ENCODE peak calls at places on chromosome X, in seven cellular contexts. N, L, F, D, A, G and Q are unnamed samples.

GRCh38 chrX:1292581-1293310 is 24.1 kb downstream of the CSF2RA start:
- DNase-seq in N (no peak), G (no peak), D (no peak), L (no peak), A (no peak), F (no peak), Q (no peak)

GRCh38 chrX:139203681-139204575 is 326.6 kb upstream of the F9 start:
- DNase-seq in A (peak), D (no peak), F (peak), N (peak), L (peak), G (peak), Q (no peak)

GRCh38 chrX:39477438-39478120 is 620.2 kb downstream of the BCOR start:
- DNase-seq in D (peak), F (peak), L (no peak), G (no peak), N (peak), A (peak), Q (peak)

GRCh38 chrX:93874554-93874953 is 200.5 kb downstream of the FAM133A start:
- DNase-seq in D (peak), N (no peak), A (peak), G (peak), L (no peak), F (no peak), Q (no peak)

GRCh38 chrX:69430730-69431129 is 73.4 kb upstream of the NALF2 start:
- DNase-seq in G (no peak), N (no peak), A (no peak), D (no peak), L (no peak), F (no peak), Q (no peak)

GRCh38 chrX:40094041-40094899 is 3.5 kb downstream of the BCOR start:
- DNase-seq in N (peak), A (peak), D (no peak), L (no peak), F (no peak), G (peak), Q (peak)

GRCh38 chrX:122188751-122189150 is 995.3 kb upstream of the GRIA3 start:
- DNase-seq in F (peak), N (no peak), D (peak), G (peak), A (peak), L (no peak), Q (no peak)

GRCh38 chrX:47577424-47577823 is 4.8 kb upstream of the TIMP1 start:
- DNase-seq in D (peak), G (no peak), F (no peak), A (no peak), N (no peak), L (no peak), Q (no peak)

GRCh38 chrX:77723684-77724083 is 62.3 kb downstream of the ATRX start:
- DNase-seq in D (no peak), A (no peak), F (no peak), G (no peak), L (no peak), N (no peak), Q (no peak)

GRCh38 chrX:50747471-50747900 is 66.5 kb downstream of the SHROOM4 start:
- DNase-seq in G (peak), F (peak), L (peak), N (no peak), D (no peak), A (peak), Q (no peak)

GRCh38 chrX:100975212-100975611 is 5.7 kb downstream of the ARL13A start:
- DNase-seq in G (no peak), A (no peak), F (peak), D (peak), N (no peak), L (no peak), Q (no peak)

GRCh38 chrX:148416931-148417330 is 83.5 kb upstream of the AFF2 start:
- DNase-seq in L (no peak), A (no peak), D (peak), N (no peak), G (peak), F (peak), Q (no peak)

GRCh38 chrX:475926-476723 is 89.4 kb upstream of the PPP2R3B start:
- DNase-seq in D (no peak), N (no peak), L (no peak), G (no peak), A (peak), F (peak), Q (no peak)

GRCh38 chrX:136147320-136147901 is at the start of gene FHL1:
- DNase-seq in A (peak), D (peak), N (peak), G (peak), L (peak), F (no peak), Q (peak)

GRCh38 chrX:100652266-100652665 is 8.3 kb downstream of the SRPX2 start:
- DNase-seq in L (no peak), G (no peak), F (no peak), D (no peak), N (no peak), A (no peak), Q (no peak)

GRCh38 chrX:66731398-66731797 is 92.5 kb upstream of the EDA2R start:
- DNase-seq in G (peak), F (peak), L (peak), N (no peak), A (peak), D (peak), Q (no peak)

GRCh38 chrX:135185795-135186443 is 14.7 kb upstream of the CT55 start:
- DNase-seq in D (peak), N (no peak), F (peak), G (peak), A (peak), L (peak), Q (peak)

GRCh38 chrX:17361620-17362019 is 13.4 kb upstream of the NHS start:
- DNase-seq in A (peak), N (no peak), F (no peak), D (no peak), G (no peak), L (no peak), Q (no peak)

DNA sequence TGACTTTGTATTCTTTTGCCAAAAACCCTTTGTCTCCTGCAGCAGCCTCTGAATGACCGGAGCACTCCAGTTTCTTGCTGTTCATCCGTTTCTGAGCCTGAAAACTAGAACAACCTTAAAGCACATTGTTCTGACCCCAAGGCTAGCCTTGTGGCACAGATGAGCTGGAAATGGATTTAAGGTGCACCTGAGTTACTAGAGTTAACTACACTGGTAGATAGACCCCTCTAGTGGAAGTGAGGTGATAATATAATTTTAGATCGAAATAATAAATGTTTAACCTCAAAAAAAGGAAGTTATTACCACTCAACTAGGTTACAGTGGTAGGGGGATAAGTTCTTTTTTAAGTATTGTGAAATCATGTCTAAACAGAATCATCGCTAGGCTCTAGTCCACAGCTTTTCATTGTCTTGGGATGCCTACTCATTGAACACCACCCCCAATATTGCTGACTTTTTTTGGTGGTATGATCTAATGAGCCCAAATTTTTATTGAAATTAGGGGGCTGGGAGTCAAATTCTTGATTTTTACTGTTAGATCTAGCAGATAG is 2.7 kb downstream of the PLS3 start:
- DNase-seq in L (no peak), A (peak), N (no peak), F (no peak), G (no peak), D (peak), Q (no peak)
- TF ChIP-seq CTCF in L (no peak), A (peak), N (no peak), F (no peak), G (no peak), D (no peak), Q (no peak)

DNA sequence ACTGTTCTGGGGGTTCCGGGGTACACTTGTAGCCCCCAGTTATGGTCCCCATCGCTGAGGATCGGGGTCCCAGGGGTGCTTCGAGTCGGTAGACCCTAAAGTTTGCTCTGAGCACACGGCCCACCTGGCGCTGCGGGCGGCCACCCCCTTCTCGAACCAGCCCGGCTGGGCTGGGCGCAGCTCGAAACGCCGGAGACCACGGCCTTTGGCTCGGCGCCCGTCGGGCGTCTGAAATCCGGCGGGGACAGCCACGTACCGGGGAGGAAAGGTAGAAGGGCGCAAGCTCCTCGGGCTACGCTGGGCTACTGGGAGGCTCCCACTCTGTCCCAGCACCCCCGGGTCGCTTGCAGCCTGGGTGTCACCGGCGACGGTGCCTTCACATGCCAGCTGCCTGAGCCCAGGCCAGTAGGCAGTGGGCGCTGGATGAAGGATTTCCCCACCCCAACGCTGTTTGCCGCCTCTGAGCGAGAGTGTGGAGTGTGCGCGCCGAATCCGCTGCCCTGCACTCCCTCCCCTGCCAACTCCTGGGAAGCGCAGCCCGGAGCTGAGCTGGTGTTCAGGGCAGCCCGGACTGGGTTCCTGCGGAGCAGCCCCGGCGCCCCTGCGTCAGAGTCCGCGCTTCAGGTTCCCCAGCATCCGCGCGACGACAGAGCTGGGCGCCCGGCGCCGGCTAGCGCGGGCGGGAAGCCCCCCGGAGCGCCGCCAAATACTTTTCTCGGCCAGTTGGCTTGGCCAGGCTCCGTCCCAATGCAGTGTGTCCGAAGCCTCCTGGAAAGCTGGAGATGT is 637 bp downstream of the MAMLD1 start:
- DNase-seq in N (peak), D (peak), G (peak), F (peak), L (no peak), A (peak), Q (peak)
- TF ChIP-seq CTCF in N (no peak), D (peak), G (no peak), F (peak), L (no peak), A (no peak), Q (no peak)

GRCh38 chrX:54920610-54921426 is at the start of gene TRO:
- DNase-seq in L (no peak), A (no peak), F (no peak), N (no peak), G (no peak), D (no peak), Q (peak)
- TF ChIP-seq CTCF in L (no peak), A (no peak), F (peak), N (no peak), G (no peak), D (peak), Q (no peak)

GRCh38 chrX:128781506-128781905 is 729.3 kb upstream of the ACTRT1 start:
- DNase-seq in F (no peak), L (no peak), A (peak), D (no peak), N (no peak), G (peak), Q (peak)
- TF ChIP-seq CTCF in F (no peak), L (no peak), A (peak), D (no peak), N (no peak), G (peak), Q (no peak)

GRCh38 chrX:2690856-2691542 is at the start of gene CD99:
- DNase-seq in D (peak), N (peak), F (peak), G (peak), A (peak), L (peak), Q (peak)
- TF ChIP-seq CTCF in D (no peak), N (no peak), F (no peak), G (no peak), A (no peak), L (no peak), Q (no peak)

GRCh38 chrX:24357101-24357500 is 3.3 kb upstream of the SUPT20HL1 start:
- DNase-seq in G (no peak), F (no peak), L (no peak), N (no peak), A (no peak), D (peak), Q (no peak)
- TF ChIP-seq CTCF in G (no peak), F (no peak), L (no peak), N (no peak), A (no peak), D (no peak), Q (no peak)

GRCh38 chrX:107775000-107775733 is 420 bp downstream of the TSC22D3 start:
- DNase-seq in D (no peak), N (no peak), G (no peak), F (no peak), L (no peak), A (no peak), Q (no peak)

GRCh38 chrX:107777536-107777832 is at the start of gene NCBP2L:
- DNase-seq in F (no peak), D (no peak), N (no peak), L (no peak), A (no peak), G (no peak), Q (no peak)

GRCh38 chrX:107773906-107774435 is 1.6 kb downstream of the TSC22D3 start:
- DNase-seq in L (no peak), G (no peak), D (no peak), N (no peak), F (no peak), A (no peak), Q (no peak)

GRCh38 chrX:107775734-107776511 is at the start of gene TSC22D3:
- DNase-seq in A (peak), D (peak), F (peak), G (peak), L (peak), N (peak), Q (peak)

DNA sequence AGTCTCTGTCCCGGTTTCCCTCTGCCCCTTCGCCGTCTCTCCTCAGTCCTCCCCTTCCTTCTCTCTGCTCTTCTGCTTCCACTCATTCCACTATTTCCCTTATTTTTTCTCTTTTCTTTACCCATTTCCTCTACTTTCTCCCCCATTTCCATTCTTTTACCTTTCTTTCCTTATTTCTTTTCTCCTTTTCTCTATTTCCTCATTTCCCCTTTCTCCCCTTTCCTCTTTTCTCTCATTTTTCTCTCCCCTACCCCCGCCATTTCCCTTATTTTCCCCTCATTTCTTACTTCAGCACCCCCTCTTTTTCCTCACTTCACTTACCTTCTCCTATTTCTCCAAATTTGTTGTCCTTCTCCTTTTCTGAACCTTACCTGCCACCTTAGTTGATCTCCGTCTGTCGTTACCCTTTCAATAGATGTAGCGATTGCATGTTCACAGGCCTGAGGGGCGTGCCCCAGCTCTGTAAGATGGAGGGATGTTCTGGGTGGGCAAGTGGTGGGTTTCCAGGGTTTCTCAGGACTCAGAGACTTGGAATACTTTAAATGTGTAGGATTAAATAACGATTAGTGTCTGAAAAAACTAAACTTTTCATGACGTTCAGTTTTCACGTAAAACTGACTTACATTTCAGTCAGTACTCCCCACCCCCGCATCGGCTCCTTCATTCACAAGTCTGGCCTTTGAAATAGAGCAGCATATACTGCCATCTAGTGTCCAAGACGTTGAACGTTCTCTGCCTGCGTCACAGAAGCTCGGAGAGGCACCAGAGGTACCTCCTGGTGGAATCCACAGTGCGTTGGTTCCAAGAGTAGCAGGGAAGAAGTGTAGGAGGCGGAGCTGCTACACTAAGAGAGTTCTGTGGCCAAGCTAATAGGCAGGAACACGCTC is 641 bp upstream of the NCBP2L start:
- DNase-seq in F (peak), A (peak), D (peak), L (peak), G (peak), N (peak), Q (peak)
- TF ChIP-seq CTCF in F (peak), A (peak), D (peak), L (peak), G (peak), N (peak), Q (peak)

GRCh38 chrX:9912341-9912740 is 54.8 kb upstream of the CLDN34 start:
- DNase-seq in D (peak), N (no peak), A (no peak), L (no peak), G (peak), F (no peak), Q (no peak)

GRCh38 chrX:9911479-9911878 is 55.7 kb upstream of the CLDN34 start:
- DNase-seq in G (peak), D (peak), A (peak), N (no peak), F (peak), L (no peak), Q (no peak)

GRCh38 chrX:9909254-9909653 is 57.9 kb upstream of the CLDN34 start:
- DNase-seq in A (no peak), L (no peak), G (no peak), F (no peak), N (no peak), D (no peak), Q (no peak)

GRCh38 chrX:9917861-9918260 is 49.3 kb upstream of the CLDN34 start:
- DNase-seq in N (no peak), A (no peak), L (no peak), F (no peak), D (no peak), G (no peak), Q (no peak)

GRCh38 chrX:9913041-9913440 is 54.1 kb upstream of the CLDN34 start:
- DNase-seq in G (peak), A (peak), F (no peak), L (no peak), N (no peak), D (peak), Q (no peak)
- TF ChIP-seq CTCF in G (no peak), A (no peak), F (no peak), L (no peak), N (no peak), D (no peak), Q (no peak)

GRCh38 chrX:123975180-123975579 is 13.7 kb downstream of the STAG2 start:
- DNase-seq in G (no peak), F (peak), A (peak), L (no peak), N (no peak), D (peak), Q (no peak)

GRCh38 chrX:123971963-123972362 is 10.5 kb downstream of the STAG2 start:
- DNase-seq in D (peak), L (no peak), A (no peak), N (no peak), F (no peak), G (no peak), Q (no peak)

GRCh38 chrX:123976671-123977316 is 15.3 kb downstream of the STAG2 start:
- DNase-seq in D (peak), A (peak), F (peak), N (no peak), L (no peak), G (peak), Q (no peak)
- TF ChIP-seq CTCF in D (peak), A (peak), F (peak), N (no peak), L (no peak), G (peak), Q (no peak)